ENCODE peak calls at places on chromosomes 16 and 17, in six cellular contexts. One of them, this sample, is unnamed. For H3K9me2, H3K4me1 and H3F3A, the result is how much of the 10 kb centered on the place peaks cover.

GRCh38 chr16:78310196-78310595 is 210.7 kb downstream of the WWOX start:
- DNase-seq in SK-N-SH: no peak
- DNase-seq in MM.1S: no peak
- DNase-seq in GM23338: no peak
- DNase-seq in GM23248: no peak
- DNase-seq in PC-3: no peak
- DNase-seq in this sample: no peak

GRCh38 chr16:84370723-84371552 is 2.6 kb downstream of the ATP2C2 start:
- DNase-seq in SK-N-SH: no peak
- DNase-seq in MM.1S: no peak
- DNase-seq in GM23338: no peak
- DNase-seq in GM23248: no peak
- DNase-seq in PC-3: peak
- DNase-seq in this sample: no peak

GRCh38 chr17:75288784-75289121 is 480 bp downstream of the SLC25A19 start:
- DNase-seq in SK-N-SH: no peak
- DNase-seq in MM.1S: peak
- DNase-seq in GM23338: peak
- DNase-seq in GM23248: no peak
- DNase-seq in PC-3: peak
- DNase-seq in this sample: peak

GRCh38 chr16:16861546-16861945 is 482.6 kb downstream of the NPIPA7 start:
- DNase-seq in SK-N-SH: peak
- DNase-seq in MM.1S: peak
- DNase-seq in GM23338: peak
- DNase-seq in GM23248: peak
- DNase-seq in PC-3: peak
- DNase-seq in this sample: peak

GRCh38 chr17:7475764-7476422 is 3.5 kb downstream of the ZBTB4 start:
- DNase-seq in SK-N-SH: no peak
- DNase-seq in MM.1S: no peak
- DNase-seq in GM23338: no peak
- DNase-seq in GM23248: peak
- DNase-seq in PC-3: no peak
- DNase-seq in this sample: no peak

GRCh38 chr17:59427996-59428395 is 96.5 kb downstream of the YPEL2 start:
- DNase-seq in SK-N-SH: no peak
- DNase-seq in MM.1S: no peak
- DNase-seq in GM23338: no peak
- DNase-seq in GM23248: peak
- DNase-seq in PC-3: no peak
- DNase-seq in this sample: no peak

GRCh38 chr16:73399997-73400396 is 352.1 kb upstream of the ZFHX3 start:
- DNase-seq in SK-N-SH: no peak
- DNase-seq in MM.1S: no peak
- DNase-seq in GM23338: no peak
- DNase-seq in GM23248: no peak
- DNase-seq in PC-3: no peak
- DNase-seq in this sample: no peak

GRCh38 chr17:27782791-27783206 is 17.5 kb downstream of the NOS2 start:
- DNase-seq in SK-N-SH: peak
- DNase-seq in MM.1S: no peak
- DNase-seq in GM23338: no peak
- DNase-seq in GM23248: no peak
- DNase-seq in PC-3: no peak
- DNase-seq in this sample: no peak

GRCh38 chr17:11535231-11535630 is 63.0 kb upstream of the DNAH9 start:
- DNase-seq in SK-N-SH: no peak
- DNase-seq in MM.1S: no peak
- DNase-seq in GM23338: no peak
- DNase-seq in GM23248: no peak
- DNase-seq in PC-3: no peak
- DNase-seq in this sample: no peak

GRCh38 chr16:58499615-58500328 is at the start of gene NDRG4:
- DNase-seq in SK-N-SH: peak
- DNase-seq in MM.1S: no peak
- DNase-seq in GM23338: peak
- DNase-seq in GM23248: peak
- DNase-seq in PC-3: peak
- DNase-seq in this sample: peak

GRCh38 chr17:27690882-27691281 is 59.9 kb downstream of the LGALS9 start:
- DNase-seq in SK-N-SH: no peak
- DNase-seq in MM.1S: no peak
- DNase-seq in GM23338: no peak
- DNase-seq in GM23248: no peak
- DNase-seq in PC-3: no peak
- DNase-seq in this sample: no peak

DNA sequence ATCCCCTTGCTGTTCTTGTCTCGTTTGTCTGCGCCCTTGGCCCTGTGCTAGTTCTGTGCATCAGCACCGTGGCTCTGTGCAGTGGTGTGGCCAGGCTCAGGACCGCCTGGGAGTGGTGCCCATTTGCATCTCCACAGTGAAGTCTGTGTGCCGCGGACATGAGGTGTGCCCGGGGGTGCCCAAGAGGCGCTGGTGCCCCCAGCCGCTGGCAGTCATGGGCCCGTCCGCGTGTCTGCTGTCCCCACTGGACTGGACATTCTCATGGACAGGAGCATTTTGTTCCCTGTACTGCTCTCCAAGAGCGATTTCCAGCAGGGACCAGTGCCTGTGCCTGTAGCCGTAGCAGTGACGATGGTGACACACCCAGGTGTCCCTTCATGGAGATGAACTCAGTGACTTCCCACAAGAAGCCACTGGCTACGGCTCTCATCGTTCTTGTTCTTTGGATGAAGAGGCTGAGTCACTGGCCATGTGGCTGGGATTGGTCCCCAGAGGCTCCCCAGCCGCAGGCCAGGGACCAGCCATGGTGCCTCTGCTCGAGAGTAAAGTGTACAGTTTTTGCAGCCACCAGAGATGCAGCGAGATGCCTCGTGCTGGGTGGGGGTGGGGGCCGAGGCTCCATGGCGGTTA is 13.0 kb upstream of the MC1R start:
- DNase-seq in SK-N-SH: no peak
- DNase-seq in MM.1S: no peak
- DNase-seq in GM23338: no peak
- DNase-seq in GM23248: peak
- DNase-seq in PC-3: no peak
- DNase-seq in this sample: no peak
- H3K9me2 ChIP-seq in SK-N-SH: under half
- H3K9me2 ChIP-seq in MM.1S: under half
- H3K9me2 ChIP-seq in GM23338: under half
- H3K9me2 ChIP-seq in GM23248: under half
- H3K9me2 ChIP-seq in PC-3: under half
- H3K9me2 ChIP-seq in this sample: under half

DNA sequence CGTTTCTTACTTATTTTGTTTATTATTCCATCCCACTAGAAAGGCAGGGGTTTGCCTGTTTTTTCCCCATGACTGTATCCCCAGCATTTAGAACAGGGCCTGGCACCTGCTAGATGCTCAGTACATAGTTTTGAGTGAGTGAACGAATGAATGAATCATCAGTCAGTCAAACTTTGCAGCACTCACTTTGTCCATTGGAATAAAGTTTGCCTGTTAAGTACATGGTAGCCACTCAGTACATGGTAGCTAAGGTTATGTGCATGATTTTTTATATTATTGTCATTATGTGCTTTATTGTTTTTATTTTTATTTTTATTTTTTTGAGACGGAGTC is 88.5 kb downstream of the CMIP start:
- DNase-seq in SK-N-SH: no peak
- DNase-seq in MM.1S: no peak
- DNase-seq in GM23338: no peak
- DNase-seq in GM23248: no peak
- DNase-seq in PC-3: no peak
- DNase-seq in this sample: no peak
- H3K4me1 ChIP-seq in SK-N-SH: under half
- H3K4me1 ChIP-seq in MM.1S: under half
- H3K4me1 ChIP-seq in GM23338: under half
- H3K4me1 ChIP-seq in GM23248: under half
- H3K4me1 ChIP-seq in PC-3: under half
- H3K4me1 ChIP-seq in this sample: under half

GRCh38 chr17:58331815-58332719 is 3.5 kb upstream of the TSPOAP1 start:
- DNase-seq in SK-N-SH: peak
- DNase-seq in MM.1S: peak
- DNase-seq in GM23338: no peak
- DNase-seq in GM23248: no peak
- DNase-seq in PC-3: no peak
- DNase-seq in this sample: no peak
- H3F3A ChIP-seq in SK-N-SH: under half
- H3F3A ChIP-seq in MM.1S: half or more
- H3F3A ChIP-seq in GM23338: under half
- H3F3A ChIP-seq in GM23248: under half
- H3F3A ChIP-seq in PC-3: under half
- H3F3A ChIP-seq in this sample: under half

GRCh38 chr17:4057731-4058130 is 85.1 kb downstream of the ZZEF1 start:
- DNase-seq in SK-N-SH: no peak
- DNase-seq in MM.1S: no peak
- DNase-seq in GM23338: no peak
- DNase-seq in GM23248: no peak
- DNase-seq in PC-3: no peak
- DNase-seq in this sample: no peak
- H3K9me2 ChIP-seq in SK-N-SH: under half
- H3K9me2 ChIP-seq in MM.1S: under half
- H3K9me2 ChIP-seq in GM23338: under half
- H3K9me2 ChIP-seq in GM23248: under half
- H3K9me2 ChIP-seq in PC-3: under half
- H3K9me2 ChIP-seq in this sample: under half

DNA sequence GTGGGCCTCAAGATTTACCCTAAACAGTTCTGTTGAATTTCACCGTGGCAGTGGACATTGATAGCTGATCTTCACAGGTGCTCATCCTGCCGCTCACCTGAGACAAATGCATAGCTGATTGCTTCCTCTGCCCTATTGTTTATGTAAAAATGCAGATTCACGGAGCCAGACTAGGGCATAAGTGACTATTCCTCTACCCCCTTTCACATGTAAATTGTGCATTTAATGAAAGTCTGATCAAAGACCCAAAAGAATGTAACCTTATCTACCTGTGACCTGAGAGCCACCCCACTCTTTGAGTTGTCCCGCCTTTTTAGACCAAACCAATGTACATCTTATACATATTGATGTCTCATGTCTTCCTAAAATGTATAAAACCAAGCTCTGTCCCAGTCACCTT is 312.4 kb upstream of the CDH5 start:
- DNase-seq in SK-N-SH: no peak
- DNase-seq in MM.1S: no peak
- DNase-seq in GM23338: peak
- DNase-seq in GM23248: no peak
- DNase-seq in PC-3: no peak
- DNase-seq in this sample: no peak
- H3K4me1 ChIP-seq in SK-N-SH: under half
- H3K4me1 ChIP-seq in MM.1S: under half
- H3K4me1 ChIP-seq in GM23338: under half
- H3K4me1 ChIP-seq in GM23248: under half
- H3K4me1 ChIP-seq in PC-3: under half
- H3K4me1 ChIP-seq in this sample: under half

GRCh38 chr17:81869221-81870154 is 1.6 kb downstream of the ARHGDIA start:
- DNase-seq in SK-N-SH: peak
- DNase-seq in MM.1S: no peak
- DNase-seq in GM23338: peak
- DNase-seq in GM23248: peak
- DNase-seq in PC-3: peak
- DNase-seq in this sample: no peak

GRCh38 chr17:81868674-81869220 is 2.4 kb downstream of the ARHGDIA start:
- DNase-seq in SK-N-SH: peak
- DNase-seq in MM.1S: no peak
- DNase-seq in GM23338: peak
- DNase-seq in GM23248: peak
- DNase-seq in PC-3: peak
- DNase-seq in this sample: peak

GRCh38 chr17:81870978-81871386 is at the start of gene ARHGDIA:
- DNase-seq in SK-N-SH: no peak
- DNase-seq in MM.1S: no peak
- DNase-seq in GM23338: no peak
- DNase-seq in GM23248: no peak
- DNase-seq in PC-3: no peak
- DNase-seq in this sample: no peak

GRCh38 chr17:81871387-81872120 is 417 bp upstream of the ARHGDIA start:
- DNase-seq in SK-N-SH: peak
- DNase-seq in MM.1S: peak
- DNase-seq in GM23338: peak
- DNase-seq in GM23248: peak
- DNase-seq in PC-3: peak
- DNase-seq in this sample: peak

GRCh38 chr17:81870155-81870977 is 771 bp downstream of the ARHGDIA start:
- DNase-seq in SK-N-SH: peak
- DNase-seq in MM.1S: peak
- DNase-seq in GM23338: peak
- DNase-seq in GM23248: peak
- DNase-seq in PC-3: peak
- DNase-seq in this sample: peak
- H3F3A ChIP-seq in SK-N-SH: half or more
- H3F3A ChIP-seq in MM.1S: half or more
- H3F3A ChIP-seq in GM23338: under half
- H3F3A ChIP-seq in GM23248: under half
- H3F3A ChIP-seq in PC-3: under half
- H3F3A ChIP-seq in this sample: half or more

DNA sequence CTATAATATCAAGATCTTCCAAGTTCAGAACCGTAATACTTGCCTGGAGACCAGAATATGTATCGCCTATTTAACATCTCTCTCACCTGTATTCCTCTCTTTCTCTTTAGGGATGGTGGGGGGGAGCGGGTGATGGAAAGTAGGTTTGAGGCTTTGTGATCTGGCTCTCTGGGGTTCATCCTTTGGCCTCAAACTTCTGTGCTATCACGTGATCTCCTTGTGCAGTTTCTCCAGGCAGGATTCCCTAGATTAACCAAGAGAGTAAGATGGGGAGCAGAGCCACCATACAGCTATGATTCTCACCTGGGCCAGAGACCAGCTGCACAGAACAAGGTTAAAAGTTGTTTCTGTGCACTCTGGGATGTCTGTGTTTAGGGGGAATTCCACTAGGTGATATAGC is 5.2 kb downstream of the TMEM100 start:
- DNase-seq in SK-N-SH: no peak
- DNase-seq in MM.1S: no peak
- DNase-seq in GM23338: no peak
- DNase-seq in GM23248: no peak
- DNase-seq in PC-3: no peak
- DNase-seq in this sample: no peak
- H3K9me2 ChIP-seq in SK-N-SH: under half
- H3K9me2 ChIP-seq in MM.1S: under half
- H3K9me2 ChIP-seq in GM23338: under half
- H3K9me2 ChIP-seq in GM23248: under half
- H3K9me2 ChIP-seq in PC-3: under half
- H3K9me2 ChIP-seq in this sample: under half

This sample was measured in PC-9.